ENCODE peak calls at places on chromosomes 4 and X, in six cellular contexts. I is neuronal stem cell, V is H9, M is H1, D is trophoblast cell, E is mesenchymal stem cell. L is an unnamed sample.

GRCh38 chr4:101103381-101104142 is 243.8 kb downstream of the PPP3CA start:
- DNase-seq in I (no peak), V (no peak), M (no peak), D (no peak), E (peak), L (peak)

GRCh38 chrX:147763131-147763530 is 148.6 kb upstream of the FMR1 start:
- DNase-seq in I (no peak), V (no peak), M (no peak), D (no peak), E (no peak), L (no peak)

GRCh38 chrX:45709381-45709780 is 508.7 kb upstream of the DIPK2B start:
- DNase-seq in I (no peak), V (no peak), M (no peak), D (no peak), E (peak), L (peak)

GRCh38 chr4:13567125-13567524 is 22.8 kb upstream of the NKX3-2 start:
- DNase-seq in I (no peak), V (no peak), M (no peak), D (no peak), E (no peak), L (no peak)

GRCh38 chrX:109841869-109842579 is 109.0 kb upstream of the ACSL4 start:
- DNase-seq in I (no peak), V (no peak), M (no peak), D (peak), E (peak), L (peak)

GRCh38 chrX:33171071-33171470 is 40.3 kb downstream of the DMD start:
- DNase-seq in I (no peak), V (no peak), M (no peak), D (no peak), E (no peak), L (no peak)

GRCh38 chr4:148634476-148634875 is 192.3 kb upstream of the NR3C2 start:
- DNase-seq in I (no peak), V (no peak), M (no peak), D (peak), E (no peak), L (peak)

GRCh38 chr4:72558655-72559054 is 10.4 kb downstream of the ADAMTS3 start:
- DNase-seq in I (no peak), V (no peak), M (no peak), D (no peak), E (no peak), L (no peak)

GRCh38 chr4:127400736-127401346 is 231.9 kb upstream of the INTU start:
- DNase-seq in I (peak), V (peak), M (peak), D (peak), E (peak), L (peak)

GRCh38 chrX:69309074-69309792 is 144.0 kb upstream of the PJA1 start:
- DNase-seq in I (no peak), V (peak), M (no peak), D (no peak), E (no peak), L (no peak)

GRCh38 chr4:142347241-142347640 is 498.9 kb downstream of the INPP4B start:
- DNase-seq in I (no peak), V (no peak), M (no peak), D (peak), E (no peak), L (peak)

GRCh38 chrX:108270739-108271396 is 167.4 kb downstream of the COL4A6 start:
- DNase-seq in I (no peak), V (no peak), M (no peak), D (no peak), E (peak), L (peak)

GRCh38 chr4:86919824-86920223 is 15.0 kb upstream of the AFF1 start:
- DNase-seq in I (no peak), V (no peak), M (no peak), D (peak), E (no peak), L (peak)

GRCh38 chr4:90183254-90183653 is 56.1 kb downstream of the CCSER1 start:
- DNase-seq in I (no peak), V (no peak), M (no peak), D (no peak), E (no peak), L (no peak)

GRCh38 chr4:68951078-68951805 is at the start of gene UGT2A3:
- DNase-seq in I (no peak), V (peak), M (no peak), D (no peak), E (peak), L (no peak)

GRCh38 chrX:109943092-109943739 is 59.7 kb upstream of the TMEM164 start:
- DNase-seq in I (no peak), V (no peak), M (no peak), D (no peak), E (no peak), L (no peak)

GRCh38 chr4:122914292-122914904 is 8.0 kb downstream of the NUDT6 start:
- DNase-seq in I (no peak), V (no peak), M (no peak), D (peak), E (no peak), L (peak)

GRCh38 chr4:123399638-123400358 is 3.2 kb downstream of the SPRY1 start:
- DNase-seq in I (no peak), V (no peak), M (no peak), D (no peak), E (peak), L (no peak)

GRCh38 chrX:150199181-150199580 is 163.9 kb upstream of the MAMLD1 start:
- DNase-seq in I (no peak), V (no peak), M (no peak), D (no peak), E (no peak), L (no peak)

GRCh38 chr4:52877694-52878093 is 15.6 kb downstream of the RASL11B start:
- DNase-seq in I (no peak), V (no peak), M (no peak), D (no peak), E (no peak), L (peak)

GRCh38 chrX:4110964-4111363 is 397.5 kb upstream of the PRKX start:
- DNase-seq in I (no peak), V (no peak), M (no peak), D (no peak), E (no peak), L (no peak)

GRCh38 chrX:21770631-21771321 is 12.9 kb upstream of the SMPX start:
- DNase-seq in I (no peak), V (peak), M (peak), D (no peak), E (no peak), L (no peak)

GRCh38 chr4:140581078-140581477 is 12.3 kb upstream of the UCP1 start:
- DNase-seq in I (no peak), V (no peak), M (no peak), D (no peak), E (peak), L (no peak)

GRCh38 chrX:131752493-131753198 is 208.8 kb downstream of the OR13H1 start:
- DNase-seq in I (no peak), V (no peak), M (no peak), D (peak), E (no peak), L (peak)

GRCh38 chr4:131499139-131499873 is 1649.8 kb upstream of the PCDH10 start:
- DNase-seq in I (no peak), V (no peak), M (no peak), D (peak), E (peak), L (peak)

GRCh38 chrX:74248889-74249288 is 55.1 kb upstream of the ZCCHC13 start:
- DNase-seq in I (no peak), V (peak), M (no peak), D (no peak), E (peak), L (no peak)

GRCh38 chr4:76610751-76611150 is 175.7 kb downstream of the SHROOM3 start:
- DNase-seq in I (no peak), V (no peak), M (no peak), D (no peak), E (no peak), L (no peak)
- H4K8ac ChIP-seq in I (no peak), V (no peak), M (no peak), D (no peak), E (no peak), L (peak)

DNA sequence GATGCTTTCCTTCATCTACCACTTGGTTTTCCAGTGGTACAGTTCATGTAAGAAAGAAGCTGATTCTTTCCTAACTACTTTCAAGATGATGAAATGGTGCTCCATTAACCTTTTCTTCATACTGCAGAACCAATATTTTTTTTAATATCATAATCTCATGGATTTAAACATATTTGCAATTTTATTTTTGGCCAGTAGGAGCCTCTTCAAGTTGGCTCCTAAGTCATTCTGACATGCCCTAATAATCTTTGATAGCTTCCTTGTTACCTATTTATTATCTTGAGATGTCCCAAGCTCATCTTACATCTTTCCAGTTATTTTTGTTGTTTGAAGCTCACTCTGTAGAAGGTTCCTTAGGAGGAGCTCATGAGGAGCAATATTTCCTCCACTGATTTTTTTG is 170.2 kb downstream of the APBB2 start:
- DNase-seq in I (no peak), V (no peak), M (no peak), D (no peak), E (no peak), L (no peak)
- H4K91ac ChIP-seq in I (no peak), V (no peak), M (no peak), D (no peak), E (no peak), L (no peak)

GRCh38 chr4:37977471-37978452 is 17.6 kb downstream of the PTTG2 start:
- DNase-seq in I (peak), V (no peak), M (peak), D (peak), E (peak), L (peak)
- H3K4ac ChIP-seq in I (peak), V (no peak), M (no peak), D (peak), E (peak), L (peak)

GRCh38 chr4:134202136-134202535 is 547 bp upstream of the PABPC4L start:
- DNase-seq in I (no peak), V (no peak), M (no peak), D (no peak), E (peak), L (no peak)

GRCh38 chr4:134200811-134201215 is 776 bp downstream of the PABPC4L start:
- DNase-seq in I (no peak), V (peak), M (no peak), D (no peak), E (no peak), L (no peak)

GRCh38 chr4:134202557-134202956 is 968 bp upstream of the PABPC4L start:
- DNase-seq in I (no peak), V (no peak), M (no peak), D (no peak), E (peak), L (no peak)

GRCh38 chr4:134201216-134202098 is at the start of gene PABPC4L:
- DNase-seq in I (peak), V (peak), M (peak), D (no peak), E (peak), L (peak)
- H4K8ac ChIP-seq in I (peak), V (no peak), M (peak), D (peak), E (peak), L (peak)

DNA sequence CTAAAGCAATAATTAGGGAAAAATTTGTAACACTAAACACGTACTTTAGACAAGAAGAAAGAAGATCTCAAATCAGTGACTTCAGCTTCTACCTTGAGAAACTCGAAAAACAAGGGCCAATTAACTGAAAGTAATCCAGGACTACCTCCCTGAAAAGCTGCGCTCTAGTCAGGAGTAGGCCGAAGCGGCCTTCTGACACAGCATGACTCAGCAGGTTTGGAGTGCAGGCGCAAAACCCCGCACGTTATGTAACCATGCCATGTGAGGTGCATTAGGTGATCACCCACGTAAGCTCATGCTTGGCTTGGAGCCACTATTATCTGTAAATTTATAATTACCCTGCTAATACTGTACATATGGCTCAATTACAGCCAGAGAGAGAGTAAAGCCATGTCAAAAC is 52.8 kb upstream of the CCDC149 start:
- DNase-seq in I (peak), V (peak), M (peak), D (peak), E (no peak), L (no peak)
- H4K91ac ChIP-seq in I (no peak), V (no peak), M (no peak), D (peak), E (no peak), L (no peak)

GRCh38 chr4:26830016-26830415 is 30.6 kb upstream of the STIM2 start:
- DNase-seq in I (no peak), V (no peak), M (no peak), D (no peak), E (no peak), L (no peak)

GRCh38 chr4:26829018-26829417 is 31.6 kb upstream of the STIM2 start:
- DNase-seq in I (no peak), V (no peak), M (no peak), D (no peak), E (no peak), L (no peak)

GRCh38 chr4:26827798-26828197 is 32.8 kb upstream of the STIM2 start:
- DNase-seq in I (no peak), V (no peak), M (no peak), D (no peak), E (no peak), L (no peak)

GRCh38 chr4:26826721-26827120 is 33.9 kb upstream of the STIM2 start:
- DNase-seq in I (no peak), V (no peak), M (no peak), D (peak), E (no peak), L (peak)

GRCh38 chr4:26830701-26831100 is 29.9 kb upstream of the STIM2 start:
- DNase-seq in I (no peak), V (no peak), M (no peak), D (no peak), E (no peak), L (no peak)
- H3K4ac ChIP-seq in I (no peak), V (no peak), M (no peak), D (no peak), E (no peak), L (no peak)

GRCh38 chrX:139211568-139212182 is 318.9 kb upstream of the F9 start:
- DNase-seq in I (no peak), V (peak), M (no peak), D (no peak), E (no peak), L (no peak)
- H4K8ac ChIP-seq in I (no peak), V (no peak), M (no peak), D (peak), E (no peak), L (no peak)

GRCh38 chr4:8286719-8287355 is 17.3 kb downstream of the HTRA3 start:
- DNase-seq in I (no peak), V (no peak), M (no peak), D (no peak), E (no peak), L (no peak)
- H4K91ac ChIP-seq in I (no peak), V (no peak), M (no peak), D (no peak), E (no peak), L (no peak)

DNA sequence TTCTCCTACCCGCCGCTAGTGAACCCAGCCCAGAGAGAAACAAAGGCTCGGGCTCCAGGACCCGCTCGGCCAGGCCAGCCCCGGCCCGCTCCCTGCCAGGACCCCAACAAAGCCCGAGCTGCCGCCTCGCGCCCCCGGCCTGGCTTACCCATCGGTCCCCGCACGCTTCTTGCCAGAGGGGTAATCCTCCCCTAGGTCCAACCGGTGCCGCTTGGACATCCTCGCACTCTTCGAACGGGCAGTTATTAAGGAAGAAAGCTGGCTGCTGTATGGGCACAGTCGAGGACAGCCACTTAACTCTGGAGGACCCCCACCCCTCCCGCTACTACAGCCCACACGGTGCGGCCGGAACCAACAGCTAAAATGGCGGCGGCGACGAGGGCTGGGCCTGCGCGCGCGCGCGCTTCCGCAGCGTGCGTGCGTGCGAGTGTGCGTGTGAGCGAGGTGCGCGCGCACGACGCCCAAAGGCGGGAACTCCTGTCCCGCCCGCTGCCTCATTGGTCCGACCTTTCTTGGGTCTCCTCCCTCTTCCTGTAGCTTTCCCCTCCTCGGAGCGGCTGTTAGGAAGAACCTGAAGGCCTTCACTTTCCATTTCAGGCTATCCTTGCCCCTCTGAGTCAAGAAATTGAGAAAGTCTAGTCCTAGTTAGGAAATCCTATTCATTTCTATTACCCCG is at the start of gene DHX15:
- DNase-seq in I (peak), V (peak), M (peak), D (peak), E (peak), L (peak)
- H3K4ac ChIP-seq in I (peak), V (peak), M (peak), D (peak), E (peak), L (peak)

GRCh38 chr4:55547461-55547770 is 707 bp upstream of the CLOCK start:
- DNase-seq in I (no peak), V (no peak), M (no peak), D (peak), E (no peak), L (no peak)

GRCh38 chr4:55547918-55548317 is 1.2 kb upstream of the CLOCK start:
- DNase-seq in I (no peak), V (no peak), M (no peak), D (no peak), E (peak), L (no peak)

GRCh38 chr4:55545133-55545532 is 1.6 kb downstream of the CLOCK start:
- DNase-seq in I (no peak), V (no peak), M (no peak), D (no peak), E (peak), L (peak)

GRCh38 chr4:55545681-55546632 is 752 bp downstream of the CLOCK start:
- DNase-seq in I (peak), V (peak), M (peak), D (peak), E (peak), L (peak)

GRCh38 chr4:55546633-55547460 is at the start of gene CLOCK:
- DNase-seq in I (peak), V (peak), M (peak), D (peak), E (peak), L (peak)
- H4K8ac ChIP-seq in I (peak), V (no peak), M (peak), D (peak), E (peak), L (peak)